ENCODE peak calls at places on chromosomes 3 and 15, in ten cellular contexts. D, R, B, U, Q, L, H, P, W and N are unnamed samples.

GRCh38 chr3:150588027-150588830 is 14.9 kb upstream of the SELENOT start:
- DNase-seq in D (no peak), R (no peak), B (no peak), U (no peak), Q (no peak), L (no peak), H (peak; percentile 82), P (no peak), W (no peak), N (no peak)

GRCh38 chr3:194736277-194736895 is 50.7 kb downstream of the FAM43A start:
- DNase-seq in D (no peak), R (no peak), B (no peak), U (no peak), Q (peak; percentile 87), L (no peak), H (no peak), P (no peak), W (no peak), N (no peak)

GRCh38 chr3:169241928-169242751 is 421.4 kb downstream of the MECOM start:
- DNase-seq in D (no peak), R (peak; percentile 80), B (no peak), U (no peak), Q (no peak), L (peak; percentile 79), H (peak; percentile 74), P (peak; percentile 52), W (peak; percentile 87), N (peak; percentile 85)

GRCh38 chr15:46131876-46132275 is 497.0 kb downstream of the SQOR start:
- DNase-seq in D (no peak), R (no peak), B (no peak), U (no peak), Q (no peak), L (no peak), H (peak; percentile 53), P (no peak), W (no peak), N (no peak)

GRCh38 chr3:19348929-19349564 is 200.7 kb downstream of the KCNH8 start:
- DNase-seq in D (no peak), R (peak; percentile 9), B (peak; percentile 36), U (no peak), Q (peak; percentile 29), L (peak; percentile 44), H (no peak), P (peak; percentile 6), W (no peak), N (peak; percentile 39)

GRCh38 chr15:99050328-99050980 is 42.9 kb upstream of the PGPEP1L start:
- DNase-seq in D (no peak), R (no peak), B (no peak), U (no peak), Q (no peak), L (no peak), H (no peak), P (no peak), W (no peak), N (no peak)

GRCh38 chr15:91861223-91861622 is 7.7 kb downstream of the SLCO3A1 start:
- DNase-seq in D (no peak), R (no peak), B (no peak), U (no peak), Q (peak; percentile 83), L (no peak), H (no peak), P (no peak), W (no peak), N (no peak)

GRCh38 chr15:95843241-95843851 is 487.2 kb upstream of the NR2F2 start:
- DNase-seq in D (peak; percentile 18), R (peak; percentile 89), B (no peak), U (no peak), Q (no peak), L (peak; percentile 76), H (no peak), P (no peak), W (no peak), N (peak; percentile 40)

GRCh38 chr3:136366289-136366688 is 116.1 kb downstream of the PCCB start:
- DNase-seq in D (no peak), R (no peak), B (no peak), U (no peak), Q (no peak), L (peak; percentile 31), H (no peak), P (no peak), W (no peak), N (peak; percentile 34)

GRCh38 chr3:69781593-69781992 is 42.3 kb downstream of the MITF start:
- DNase-seq in D (no peak), R (no peak), B (no peak), U (no peak), Q (no peak), L (no peak), H (no peak), P (no peak), W (no peak), N (no peak)

GRCh38 chr3:197374951-197375560 is 76.6 kb upstream of the DLG1 start:
- DNase-seq in D (no peak), R (no peak), B (no peak), U (peak; percentile 31), Q (peak; percentile 12), L (no peak), H (no peak), P (no peak), W (no peak), N (no peak)

DNA sequence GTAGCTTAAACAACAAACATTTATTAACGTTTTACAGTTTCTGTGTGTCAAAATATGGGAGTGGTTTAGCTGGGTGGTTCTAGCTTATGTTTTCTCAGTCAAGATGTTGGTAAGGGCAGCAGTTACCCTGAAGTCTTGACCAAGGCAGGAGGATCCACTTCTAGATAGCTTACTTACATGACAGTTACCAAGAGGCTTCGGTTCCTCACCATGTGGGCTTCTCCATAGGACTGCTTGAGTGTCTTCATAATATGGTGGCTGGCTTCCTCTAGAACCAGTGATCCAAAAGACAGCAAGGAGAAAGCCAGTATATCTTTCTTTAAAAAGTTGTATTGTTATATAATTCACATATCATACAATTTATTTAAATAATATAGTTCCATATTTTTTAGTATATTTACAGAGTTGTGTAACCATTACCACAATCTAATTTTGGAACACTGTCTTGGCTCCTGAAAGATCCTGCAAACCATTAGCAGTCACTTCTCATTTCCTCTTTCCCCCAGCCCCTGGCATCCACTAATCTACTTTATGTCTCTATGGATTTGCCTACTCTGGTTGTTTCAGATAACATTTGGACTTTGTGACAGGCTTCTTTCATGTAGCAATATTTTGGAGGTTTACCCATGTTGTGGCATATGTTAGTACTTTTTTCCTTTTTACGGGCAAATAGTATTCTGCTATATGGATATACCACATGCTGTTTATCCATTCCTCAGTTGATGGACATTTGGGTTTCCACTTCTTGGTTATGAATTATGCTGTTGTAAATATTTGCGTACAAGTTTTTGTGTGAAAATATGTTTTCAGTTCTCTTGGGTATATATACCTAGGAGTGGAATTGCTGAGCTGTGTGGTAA is 33.3 kb downstream of the MAPK6 start:
- DNase-seq in D (no peak), R (no peak), B (no peak), U (no peak), Q (peak; percentile 84), L (peak; percentile 52), H (no peak), P (no peak), W (no peak), N (peak; percentile 31)
- H3K4me3 ChIP-seq in D (no peak overlapping the region), R (no peak overlapping the region), B (no peak overlapping the region), U (no peak overlapping the region), Q (no peak overlapping the region), L (no peak overlapping the region), H (no peak overlapping the region), P (no peak overlapping the region), W (no peak overlapping the region), N (no peak overlapping the region)

GRCh38 chr3:2765002-2765579 is 345.1 kb downstream of the IL5RA start:
- DNase-seq in D (no peak), R (no peak), B (peak; percentile 22), U (no peak), Q (peak; percentile 23), L (no peak), H (no peak), P (no peak), W (no peak), N (no peak)
- TF ChIP-seq CTCF in D (no peak), R (no peak), B (no peak), U (no peak), Q (no peak), L (no peak), H (no peak), P (peak; percentile 3), W (no peak), N (no peak)

GRCh38 chr3:32281570-32282106 is 43.2 kb downstream of the CMTM8 start:
- DNase-seq in D (no peak), R (no peak), B (no peak), U (no peak), Q (no peak), L (no peak), H (no peak), P (peak; percentile 45), W (no peak), N (no peak)

GRCh38 chr3:32285910-32286309 is 47.4 kb downstream of the CMTM8 start:
- DNase-seq in D (no peak), R (no peak), B (no peak), U (no peak), Q (no peak), L (no peak), H (no peak), P (peak; percentile 37), W (peak; percentile 60), N (no peak)

GRCh38 chr3:32284443-32284842 is 46.0 kb downstream of the CMTM8 start:
- DNase-seq in D (no peak), R (no peak), B (no peak), U (no peak), Q (no peak), L (no peak), H (no peak), P (no peak), W (no peak), N (no peak)

GRCh38 chr3:32282578-32282977 is 44.1 kb downstream of the CMTM8 start:
- DNase-seq in D (no peak), R (no peak), B (no peak), U (no peak), Q (no peak), L (no peak), H (no peak), P (no peak), W (peak; percentile 12), N (no peak)

GRCh38 chr3:32283304-32283703 is 44.8 kb downstream of the CMTM8 start:
- DNase-seq in D (no peak), R (no peak), B (no peak), U (no peak), Q (peak; percentile 92), L (peak; percentile 31), H (no peak), P (peak; percentile 27), W (no peak), N (no peak)
- H3K4me3 ChIP-seq in D (no peak overlapping the region), R (no peak overlapping the region), B (no peak overlapping the region), U (no peak overlapping the region), Q (no peak overlapping the region), L (no peak overlapping the region), H (no peak overlapping the region), P (no peak overlapping the region), W (no peak overlapping the region), N (no peak overlapping the region)

GRCh38 chr3:83926291-83926690 is 1032.5 kb upstream of the CADM2 start:
- DNase-seq in D (no peak), R (no peak), B (no peak), U (no peak), Q (no peak), L (no peak), H (no peak), P (no peak), W (no peak), N (no peak)

GRCh38 chr3:83928903-83929302 is 1029.9 kb upstream of the CADM2 start:
- DNase-seq in D (no peak), R (peak; percentile 12), B (no peak), U (no peak), Q (no peak), L (peak; percentile 5), H (no peak), P (no peak), W (no peak), N (no peak)

GRCh38 chr3:83928391-83928790 is 1030.4 kb upstream of the CADM2 start:
- DNase-seq in D (no peak), R (no peak), B (peak; percentile 60), U (no peak), Q (peak; percentile 69), L (peak; percentile 9), H (no peak), P (no peak), W (no peak), N (no peak)
- TF ChIP-seq CTCF in D (no peak), R (peak; percentile 33), B (peak; percentile 23), U (no peak), Q (peak; percentile 51), L (no peak), H (no peak), P (no peak), W (no peak), N (no peak)